ENCODE peak calls at places on chromosomes 13 and 19, in seven cellular contexts. T is stimulated activated naive CD4-positive, alpha-beta T cell treated with Interleukin-2 at 50 U/mL for 16 hours; W is stimulated activated CD4-positive, alpha-beta T cell treated with anti-CD3 and anti-CD28 coated beads, Interleukin-12 subunit alpha, Interleukin-12 subunit beta, amount 100 ng/mL, for 4 hours; X is left cardiac atrium; V is HT1080; J is CD8-positive, alpha-beta T cell; R is iris pigment epithelial cell. E is an unnamed sample.
A peak's percentile ranks its signal among the peaks of the same experiment; 100 is the strongest.

GRCh38 chr19:5255602-5256231 is 84.9 kb downstream of the PTPRS start:
- DNase-seq in T (no peak), W (no peak), X (no peak), V (no peak), J (no peak), R (no peak), E (no peak)

GRCh38 chr13:99218969-99219368 is 18.3 kb downstream of the UBAC2 start:
- DNase-seq in T (peak; percentile 44), W (no peak), X (no peak), V (no peak), J (peak; percentile 56), R (no peak), E (peak; percentile 81)

GRCh38 chr13:74891610-74892009 is 590.4 kb downstream of the TBC1D4 start:
- DNase-seq in T (no peak), W (no peak), X (no peak), V (peak; percentile 75), J (no peak), R (peak; percentile 80), E (no peak)

GRCh38 chr13:34044041-34044440 is 226.1 kb downstream of the RFC3 start:
- DNase-seq in T (no peak), W (no peak), X (no peak), V (no peak), J (no peak), R (peak; percentile 59), E (no peak)

GRCh38 chr13:79560954-79561353 is 80.0 kb downstream of the NDFIP2 start:
- DNase-seq in T (no peak), W (no peak), X (no peak), V (no peak), J (no peak), R (no peak), E (no peak)

GRCh38 chr13:25973085-25973484 is 78.7 kb downstream of the SHISA2 start:
- DNase-seq in T (no peak), W (no peak), X (no peak), V (no peak), J (no peak), R (no peak), E (no peak)

GRCh38 chr19:31346660-31347059 is 2.6 kb downstream of the TSHZ3 start:
- DNase-seq in T (no peak), W (no peak), X (no peak), V (no peak), J (no peak), R (no peak), E (no peak)

GRCh38 chr19:41305923-41306322 is 4.0 kb upstream of the CCDC97 start:
- DNase-seq in T (no peak), W (no peak), X (no peak), V (no peak), J (no peak), R (no peak), E (no peak)

GRCh38 chr13:112657850-112658445 is 31.9 kb upstream of the ATP11A start:
- DNase-seq in T (no peak), W (no peak), X (no peak), V (peak; percentile 27), J (no peak), R (peak; percentile 59), E (no peak)

GRCh38 chr19:16226184-16226591 is 28.5 kb downstream of the AP1M1 start:
- DNase-seq in T (no peak), W (no peak), X (no peak), V (no peak), J (no peak), R (no peak), E (no peak)

GRCh38 chr13:49791753-49792549 is 531 bp downstream of the KPNA3 start:
- DNase-seq in T (peak; percentile 52), W (peak; percentile 43), X (peak; percentile 53), V (peak; percentile 46), J (peak; percentile 21), R (peak; percentile 56), E (peak; percentile 58)

GRCh38 chr13:60754691-60755090 is 357.7 kb downstream of the TDRD3 start:
- DNase-seq in T (no peak), W (no peak), X (no peak), V (no peak), J (no peak), R (no peak), E (no peak)

GRCh38 chr13:102763745-102764144 is 9.8 kb downstream of the TEX30 start:
- DNase-seq in T (no peak), W (no peak), X (no peak), V (no peak), J (no peak), R (no peak), E (no peak)

GRCh38 chr19:17266026-17266425 is 1.2 kb upstream of the BABAM1 start:
- DNase-seq in T (no peak), W (no peak), X (no peak), V (no peak), J (no peak), R (no peak), E (no peak)

GRCh38 chr13:29503041-29503837 is 92.2 kb downstream of the SLC7A1 start:
- DNase-seq in T (no peak), W (no peak), X (no peak), V (no peak), J (no peak), R (peak; percentile 19), E (peak; percentile 7)

E was measured in CD4-positive, CD25-positive, alpha-beta regulatory T cell.